ENCODE peak calls at places on chromosomes 5 and 9, in four cellular contexts. One of them, this sample, is unnamed.

GRCh38 chr9:137381501-137382443 is 41.2 kb downstream of the EXD3 start:
- DNase-seq in A549: no peak
- DNase-seq in posterior cingulate gyrus: peak; percentile 79
- DNase-seq in stimulated activated naive CD4-positive, alpha-beta T cell: no peak
- DNase-seq in this sample: no peak

GRCh38 chr9:91736898-91737601 is 213.0 kb downstream of the ROR2 start:
- DNase-seq in A549: no peak
- DNase-seq in posterior cingulate gyrus: no peak
- DNase-seq in stimulated activated naive CD4-positive, alpha-beta T cell: no peak
- DNase-seq in this sample: no peak

GRCh38 chr9:36597412-36598178 is 24.9 kb downstream of the MELK start:
- DNase-seq in A549: peak; percentile 78
- DNase-seq in posterior cingulate gyrus: no peak
- DNase-seq in stimulated activated naive CD4-positive, alpha-beta T cell: no peak
- DNase-seq in this sample: no peak

GRCh38 chr5:69335341-69335975 is 2.9 kb upstream of the CCDC125 start:
- DNase-seq in A549: no peak
- DNase-seq in posterior cingulate gyrus: no peak
- DNase-seq in stimulated activated naive CD4-positive, alpha-beta T cell: no peak
- DNase-seq in this sample: no peak

GRCh38 chr9:130264414-130265350 is 878 bp upstream of the HMCN2 start:
- DNase-seq in A549: no peak
- DNase-seq in posterior cingulate gyrus: peak; percentile 69
- DNase-seq in stimulated activated naive CD4-positive, alpha-beta T cell: no peak
- DNase-seq in this sample: no peak

GRCh38 chr5:79055017-79055416 is 14.5 kb downstream of the DMGDH start:
- DNase-seq in A549: no peak
- DNase-seq in posterior cingulate gyrus: no peak
- DNase-seq in stimulated activated naive CD4-positive, alpha-beta T cell: no peak
- DNase-seq in this sample: no peak

GRCh38 chr9:133809335-133809734 is 71.2 kb upstream of the SARDH start:
- DNase-seq in A549: no peak
- DNase-seq in posterior cingulate gyrus: no peak
- DNase-seq in stimulated activated naive CD4-positive, alpha-beta T cell: no peak
- DNase-seq in this sample: no peak

GRCh38 chr5:141359790-141360426 is at the start of gene PCDHGB2:
- DNase-seq in A549: no peak
- DNase-seq in posterior cingulate gyrus: no peak
- DNase-seq in stimulated activated naive CD4-positive, alpha-beta T cell: no peak
- DNase-seq in this sample: no peak

GRCh38 chr9:27714388-27714787 is 141.1 kb upstream of the C9orf72 start:
- DNase-seq in A549: peak; percentile 4
- DNase-seq in posterior cingulate gyrus: no peak
- DNase-seq in stimulated activated naive CD4-positive, alpha-beta T cell: no peak
- DNase-seq in this sample: no peak

GRCh38 chr9:108468364-108468763 is 387.4 kb downstream of the ACTL7B start:
- DNase-seq in A549: peak; percentile 27
- DNase-seq in posterior cingulate gyrus: no peak
- DNase-seq in stimulated activated naive CD4-positive, alpha-beta T cell: no peak
- DNase-seq in this sample: no peak

GRCh38 chr5:72013741-72014703 is 93.3 kb upstream of the MAP1B start:
- DNase-seq in A549: no peak
- DNase-seq in posterior cingulate gyrus: no peak
- DNase-seq in stimulated activated naive CD4-positive, alpha-beta T cell: no peak
- DNase-seq in this sample: peak; percentile 55

GRCh38 chr9:137578518-137579258 is at the start of gene DPH7:
- DNase-seq in A549: peak; percentile 91
- DNase-seq in posterior cingulate gyrus: peak; percentile 100
- DNase-seq in stimulated activated naive CD4-positive, alpha-beta T cell: peak; percentile 79
- DNase-seq in this sample: peak; percentile 86

GRCh38 chr9:128886211-128886826 is 4.4 kb downstream of the LRRC8A start:
- DNase-seq in A549: no peak
- DNase-seq in posterior cingulate gyrus: no peak
- DNase-seq in stimulated activated naive CD4-positive, alpha-beta T cell: no peak
- DNase-seq in this sample: no peak

GRCh38 chr5:167440846-167441245 is 850.6 kb upstream of the WWC1 start:
- DNase-seq in A549: no peak
- DNase-seq in posterior cingulate gyrus: no peak
- DNase-seq in stimulated activated naive CD4-positive, alpha-beta T cell: no peak
- DNase-seq in this sample: no peak

GRCh38 chr5:77910789-77911188 is 134.7 kb upstream of the TBCA start:
- DNase-seq in A549: no peak
- DNase-seq in posterior cingulate gyrus: no peak
- DNase-seq in stimulated activated naive CD4-positive, alpha-beta T cell: no peak
- DNase-seq in this sample: no peak

GRCh38 chr5:133309166-133309791 is 257.5 kb downstream of the HSPA4 start:
- DNase-seq in A549: no peak
- DNase-seq in posterior cingulate gyrus: no peak
- DNase-seq in stimulated activated naive CD4-positive, alpha-beta T cell: no peak
- DNase-seq in this sample: no peak

GRCh38 chr5:1319436-1320343 is 24.8 kb upstream of the TERT start:
- DNase-seq in A549: no peak
- DNase-seq in posterior cingulate gyrus: peak; percentile 73
- DNase-seq in stimulated activated naive CD4-positive, alpha-beta T cell: no peak
- DNase-seq in this sample: no peak

GRCh38 chr9:131312822-131313770 is 23.6 kb downstream of the PLPP7 start:
- DNase-seq in A549: no peak
- DNase-seq in posterior cingulate gyrus: peak; percentile 89
- DNase-seq in stimulated activated naive CD4-positive, alpha-beta T cell: no peak
- DNase-seq in this sample: no peak

This sample was measured in anterior cingulate cortex.